ENCODE peak calls at places on chromosome 15, in ten cellular contexts. P is posterior cingulate gyrus; J is hypothalamus; U is SW480; R is stimulated activated CD8-positive, alpha-beta memory T cell treated with anti-CD3 and anti-CD28 coated beads, Interleukin-4, amount 100 ng/mL, for 24 hours; W is T-helper 1 cell; A is NCI-H524; C is dermis blood vessel endothelial cell; T is psoas muscle; K is left cardiac atrium. I is an unnamed sample.

GRCh38 chr15:51739056-51739455 is 1.6 kb upstream of the LYSMD2 start:
- DNase-seq in P (no peak), J (no peak), U (no peak), R (no peak), W (no peak), A (no peak), C (no peak), T (no peak), K (no peak), I (no peak)

GRCh38 chr15:65212097-65212496 is 824 bp upstream of the CILP start:
- DNase-seq in P (no peak), J (no peak), U (peak; percentile 25), R (peak; percentile 24), W (no peak), A (peak; percentile 13), C (peak; percentile 30), T (no peak), K (no peak), I (peak; percentile 64)

GRCh38 chr15:31471731-31472430 is 145.2 kb downstream of the KLF13 start:
- DNase-seq in P (no peak), J (no peak), U (no peak), R (no peak), W (no peak), A (peak; percentile 98), C (no peak), T (no peak), K (no peak), I (no peak)

GRCh38 chr15:65249641-65250040 is 37.0 kb downstream of the PARP16 start:
- DNase-seq in P (no peak), J (no peak), U (no peak), R (peak; percentile 47), W (no peak), A (no peak), C (no peak), T (no peak), K (no peak), I (no peak)

GRCh38 chr15:73691398-73691797 is 7.2 kb downstream of the CD276 start:
- DNase-seq in P (peak; percentile 24), J (no peak), U (peak; percentile 29), R (no peak), W (no peak), A (no peak), C (peak; percentile 38), T (peak; percentile 79), K (peak; percentile 81), I (no peak)

GRCh38 chr15:86915811-86916331 is 836.2 kb downstream of the AGBL1 start:
- DNase-seq in P (peak; percentile 53), J (peak; percentile 39), U (peak; percentile 52), R (no peak), W (no peak), A (peak; percentile 81), C (peak; percentile 1), T (no peak), K (no peak), I (peak; percentile 9)

GRCh38 chr15:64596701-64597468 is 136.5 kb downstream of the ZNF609 start:
- DNase-seq in P (peak; percentile 13), J (peak; percentile 14), U (peak; percentile 29), R (no peak), W (no peak), A (peak; percentile 98), C (peak; percentile 59), T (no peak), K (no peak), I (peak; percentile 72)

GRCh38 chr15:88644741-88645140 is 5.9 kb downstream of the ISG20 start:
- DNase-seq in P (no peak), J (no peak), U (no peak), R (no peak), W (no peak), A (no peak), C (no peak), T (no peak), K (peak; percentile 3), I (no peak)

GRCh38 chr15:66115568-66116206 is 137.9 kb downstream of the MEGF11 start:
- DNase-seq in P (no peak), J (no peak), U (peak; percentile 66), R (no peak), W (no peak), A (peak; percentile 38), C (no peak), T (no peak), K (no peak), I (peak; percentile 95)

GRCh38 chr15:71804695-71805470 is 5.5 kb upstream of the NR2E3 start:
- DNase-seq in P (no peak), J (no peak), U (no peak), R (no peak), W (no peak), A (peak; percentile 50), C (no peak), T (no peak), K (no peak), I (no peak)

GRCh38 chr15:100687532-100688215 is 85.3 kb downstream of the ASB7 start:
- DNase-seq in P (no peak), J (no peak), U (no peak), R (no peak), W (no peak), A (no peak), C (peak; percentile 45), T (peak; percentile 67), K (peak; percentile 41), I (no peak)

GRCh38 chr15:60682115-60682514 is 203.2 kb upstream of the ICE2 start:
- DNase-seq in P (no peak), J (no peak), U (no peak), R (no peak), W (no peak), A (no peak), C (no peak), T (no peak), K (no peak), I (no peak)

GRCh38 chr15:64443747-64444621 is 16.4 kb upstream of the ZNF609 start:
- DNase-seq in P (no peak), J (no peak), U (peak; percentile 39), R (no peak), W (no peak), A (no peak), C (peak; percentile 92), T (no peak), K (no peak), I (no peak)

GRCh38 chr15:42692997-42693396 is 43.9 kb downstream of the CDAN1 start:
- DNase-seq in P (no peak), J (no peak), U (no peak), R (no peak), W (no peak), A (no peak), C (no peak), T (no peak), K (no peak), I (no peak)

GRCh38 chr15:75065467-75065850 is 42.1 kb downstream of the PPCDC start:
- DNase-seq in P (no peak), J (no peak), U (no peak), R (no peak), W (no peak), A (no peak), C (no peak), T (no peak), K (no peak), I (peak; percentile 54)

GRCh38 chr15:70518201-70519003 is 245.0 kb downstream of the UACA start:
- DNase-seq in P (no peak), J (no peak), U (no peak), R (no peak), W (no peak), A (no peak), C (no peak), T (no peak), K (no peak), I (no peak)

GRCh38 chr15:40357723-40358491 is at the start of gene DISP2:
- DNase-seq in P (peak; percentile 90), J (peak; percentile 85), U (peak; percentile 70), R (peak; percentile 77), W (peak; percentile 82), A (peak; percentile 88), C (peak; percentile 86), T (peak; percentile 95), K (peak; percentile 88), I (peak; percentile 62)

GRCh38 chr15:72271895-72272212 is 500 bp downstream of the PARP6 start:
- DNase-seq in P (no peak), J (no peak), U (peak; percentile 40), R (no peak), W (no peak), A (peak; percentile 21), C (peak; percentile 30), T (no peak), K (no peak), I (no peak)

GRCh38 chr15:68418611-68419161 is 13.3 kb downstream of the ITGA11 start:
- DNase-seq in P (no peak), J (no peak), U (peak; percentile 9), R (no peak), W (no peak), A (no peak), C (peak; percentile 47), T (no peak), K (peak; percentile 60), I (no peak)

GRCh38 chr15:92797168-92798052 is 102.7 kb upstream of the CHD2 start:
- DNase-seq in P (no peak), J (no peak), U (peak; percentile 76), R (no peak), W (no peak), A (peak; percentile 88), C (peak; percentile 89), T (no peak), K (no peak), I (peak; percentile 81)

GRCh38 chr15:45849136-45849535 is 214.3 kb downstream of the SQOR start:
- DNase-seq in P (no peak), J (no peak), U (no peak), R (no peak), W (no peak), A (no peak), C (peak; percentile 22), T (no peak), K (no peak), I (no peak)

GRCh38 chr15:73046073-73046472 is 6.2 kb upstream of the NEO1 start:
- DNase-seq in P (no peak), J (no peak), U (no peak), R (no peak), W (no peak), A (no peak), C (no peak), T (no peak), K (no peak), I (no peak)

GRCh38 chr15:52103217-52104207 is 9.1 kb downstream of the BCL2L10 start:
- DNase-seq in P (no peak), J (no peak), U (peak; percentile 44), R (no peak), W (no peak), A (no peak), C (peak; percentile 95), T (no peak), K (peak; percentile 64), I (no peak)

GRCh38 chr15:89905846-89906378 is 6.8 kb downstream of the ARPIN start:
- DNase-seq in P (no peak), J (no peak), U (no peak), R (no peak), W (no peak), A (no peak), C (no peak), T (no peak), K (no peak), I (no peak)

GRCh38 chr15:76678766-76679165 is 226.4 kb downstream of the SCAPER start:
- DNase-seq in P (no peak), J (no peak), U (no peak), R (no peak), W (no peak), A (no peak), C (no peak), T (no peak), K (no peak), I (no peak)

GRCh38 chr15:67253103-67253502 is 1.4 kb downstream of the AAGAB start:
- DNase-seq in P (no peak), J (no peak), U (no peak), R (no peak), W (no peak), A (no peak), C (no peak), T (no peak), K (no peak), I (no peak)

GRCh38 chr15:73270366-73271097 is 98.2 kb downstream of the HCN4 start:
- DNase-seq in P (no peak), J (no peak), U (no peak), R (no peak), W (no peak), A (no peak), C (no peak), T (no peak), K (no peak), I (no peak)

GRCh38 chr15:97747342-97747741 is 213.2 kb upstream of the ARRDC4 start:
- DNase-seq in P (no peak), J (no peak), U (no peak), R (no peak), W (no peak), A (no peak), C (peak; percentile 27), T (no peak), K (no peak), I (no peak)